ENCODE peak calls at places on chromosomes 12 and 14, in ten cellular contexts. Y is aorta; B is ureter; V is NCI-H460; C is activated gamma-delta T cell treated with Interleukin-2 at 50 U/mL for 16 hours; E is activated naive CD8-positive, alpha-beta T cell treated with anti-CD3 and anti-CD28 coated beads, Interleukin-2, amount 50 U/mL, for 24 hours; G is adrenal gland; D is skeletal muscle cell; T is HepG2; J is activated naive CD4-positive, alpha-beta T cell treated with Interleukin-2 at 50 U/mL for 16 hours. M is an unnamed sample.

GRCh38 chr14:58941666-58942065 is 246.8 kb upstream of the DAAM1 start:
- DNase-seq in C (no peak), Y (no peak), G (no peak), E (no peak), J (no peak), T (no peak), D (no peak), B (no peak), V (no peak), M (no peak)

GRCh38 chr12:123923038-123923437 is 49.6 kb downstream of the CCDC92 start:
- DNase-seq in Y (no peak), B (no peak), E (no peak), T (no peak), V (no peak), C (no peak), G (no peak), J (no peak), D (no peak), M (no peak)

GRCh38 chr14:99321955-99322730 is 50.1 kb upstream of the BCL11B start:
- DNase-seq in Y (no peak), D (no peak), V (no peak), T (no peak), C (no peak), E (no peak), G (no peak), J (no peak), B (no peak), M (no peak)

GRCh38 chr14:76138758-76139723 is 12.7 kb upstream of the GPATCH2L start:
- DNase-seq in E (no peak), T (no peak), G (no peak), V (no peak), C (no peak), D (no peak), Y (no peak), J (no peak), B (no peak), M (no peak)

GRCh38 chr12:112386726-112387125 is 4.5 kb upstream of the HECTD4 start:
- DNase-seq in C (no peak), B (no peak), Y (no peak), G (no peak), T (peak), V (no peak), J (no peak), D (peak), E (no peak), M (peak)

GRCh38 chr12:126895946-126896520 is 1370.9 kb upstream of the TMEM132C start:
- DNase-seq in E (no peak), V (no peak), T (no peak), Y (no peak), J (no peak), G (no peak), D (no peak), C (no peak), B (no peak), M (no peak)

GRCh38 chr12:55932546-55932919 is 1.6 kb downstream of the DGKA start:
- DNase-seq in B (no peak), E (peak), G (no peak), C (peak), J (peak), Y (no peak), D (no peak), T (no peak), V (no peak), M (peak)

GRCh38 chr12:85627584-85627983 is 208.6 kb downstream of the RASSF9 start:
- DNase-seq in B (no peak), C (no peak), D (peak), E (no peak), T (no peak), V (no peak), G (no peak), Y (no peak), J (no peak), M (no peak)

GRCh38 chr12:105467710-105468366 is 137.3 kb downstream of the C12orf75 start:
- DNase-seq in T (no peak), B (no peak), Y (no peak), V (no peak), G (no peak), D (no peak), J (no peak), C (no peak), E (no peak), M (no peak)

GRCh38 chr12:66117242-66117641 is 13.3 kb downstream of the LLPH start:
- DNase-seq in T (no peak), B (no peak), V (peak), C (no peak), J (no peak), Y (no peak), G (no peak), D (no peak), E (no peak), M (no peak)

GRCh38 chr12:51442324-51442723 is 17.7 kb downstream of the SLC4A8 start:
- DNase-seq in D (peak), C (no peak), B (no peak), J (no peak), E (no peak), T (no peak), V (no peak), Y (no peak), G (no peak), M (no peak)

GRCh38 chr12:55847603-55848329 is 5.0 kb upstream of the MMP19 start:
- DNase-seq in V (no peak), C (no peak), G (peak), E (peak), J (no peak), B (peak), D (peak), Y (peak), T (peak), M (peak)

GRCh38 chr12:57226588-57227314 is 2.8 kb upstream of the SHMT2 start:
- DNase-seq in T (no peak), E (no peak), D (no peak), V (no peak), Y (no peak), J (no peak), B (no peak), C (no peak), G (no peak), M (no peak)

GRCh38 chr14:73237786-73238261 is 518 bp downstream of the PAPLN start:
- DNase-seq in V (no peak), B (no peak), Y (no peak), G (no peak), C (no peak), T (no peak), E (no peak), J (no peak), D (no peak), M (peak)

GRCh38 chr14:22903742-22904087 is 15.2 kb downstream of the RBM23 start:
- DNase-seq in V (no peak), Y (no peak), G (no peak), J (no peak), E (no peak), B (no peak), C (no peak), D (no peak), T (no peak), M (no peak)

GRCh38 chr12:46468159-46468558 is 95.6 kb upstream of the SLC38A2 start:
- DNase-seq in V (peak), D (no peak), T (no peak), E (no peak), Y (peak), J (no peak), C (no peak), B (no peak), G (peak), M (no peak)

M was measured in AG08396.